ENCODE peak calls at places on chromosomes 11 and 22, in eight cellular contexts. N is neuronal stem cell, L is PC-9, Y is DND-41, R is heart left ventricle, K is HCT116, T is tibial nerve, B is IMR-90. A is an unnamed sample. For H3K9me3, the result is how much of the 10 kb centered on the place peaks cover.

GRCh38 chr11:20762112-20762511 is 92.7 kb downstream of the NELL1 start:
- DNase-seq in N (no peak), L (no peak), Y (no peak), R (no peak), K (no peak), T (no peak), B (no peak), A (no peak)

GRCh38 chr22:27825174-27825573 is 23.6 kb upstream of the MN1 start:
- DNase-seq in N (no peak), L (no peak), Y (peak), R (no peak), K (no peak), T (no peak), B (no peak), A (no peak)

GRCh38 chr22:45149671-45150070 is 14.1 kb upstream of the NUP50 start:
- DNase-seq in N (no peak), L (no peak), Y (no peak), R (no peak), K (no peak), T (no peak), B (peak), A (no peak)

GRCh38 chr11:61872935-61873565 is 18.3 kb downstream of the FADS3 start:
- DNase-seq in N (no peak), L (no peak), Y (no peak), R (no peak), K (no peak), T (no peak), B (no peak), A (no peak)

GRCh38 chr22:19648419-19648929 is 65.8 kb upstream of the SEPTIN5 start:
- DNase-seq in N (no peak), L (no peak), Y (no peak), R (no peak), K (peak), T (no peak), B (no peak), A (no peak)

GRCh38 chr11:370087-370941 is 1.0 kb downstream of the B4GALNT4 start:
- DNase-seq in N (peak), L (no peak), Y (no peak), R (no peak), K (no peak), T (no peak), B (no peak), A (no peak)

GRCh38 chr11:124762624-124763155 is 600 bp upstream of the ESAM start:
- DNase-seq in N (no peak), L (peak), Y (no peak), R (no peak), K (no peak), T (no peak), B (no peak), A (no peak)

GRCh38 chr22:23984430-23984829 is 4.5 kb downstream of the GSTT2 start:
- DNase-seq in N (peak), L (peak), Y (peak), R (no peak), K (peak), T (no peak), B (peak), A (peak)

GRCh38 chr11:457071-457760 is 7.1 kb downstream of the PTDSS2 start:
- DNase-seq in N (no peak), L (no peak), Y (no peak), R (no peak), K (no peak), T (no peak), B (no peak), A (no peak)

GRCh38 chr11:18192988-18193387 is 20.4 kb downstream of the MRGPRX4 start:
- DNase-seq in N (no peak), L (no peak), Y (no peak), R (no peak), K (no peak), T (no peak), B (no peak), A (no peak)

GRCh38 chr11:102604875-102605274 is 20.3 kb downstream of the MMP20 start:
- DNase-seq in N (no peak), L (peak), Y (no peak), R (no peak), K (no peak), T (no peak), B (no peak), A (no peak)

GRCh38 chr22:20606041-20606783 is 98.8 kb downstream of the MED15 start:
- DNase-seq in N (peak), L (peak), Y (peak), R (no peak), K (peak), T (no peak), B (peak), A (peak)

GRCh38 chr22:30290679-30291333 is 1.5 kb upstream of the CASTOR1 start:
- DNase-seq in N (peak), L (peak), Y (peak), R (peak), K (no peak), T (peak), B (peak), A (no peak)

GRCh38 chr22:39574779-39575551 is 4.4 kb downstream of the CACNA1I start:
- DNase-seq in N (no peak), L (peak), Y (no peak), R (no peak), K (peak), T (no peak), B (peak), A (no peak)

DNA sequence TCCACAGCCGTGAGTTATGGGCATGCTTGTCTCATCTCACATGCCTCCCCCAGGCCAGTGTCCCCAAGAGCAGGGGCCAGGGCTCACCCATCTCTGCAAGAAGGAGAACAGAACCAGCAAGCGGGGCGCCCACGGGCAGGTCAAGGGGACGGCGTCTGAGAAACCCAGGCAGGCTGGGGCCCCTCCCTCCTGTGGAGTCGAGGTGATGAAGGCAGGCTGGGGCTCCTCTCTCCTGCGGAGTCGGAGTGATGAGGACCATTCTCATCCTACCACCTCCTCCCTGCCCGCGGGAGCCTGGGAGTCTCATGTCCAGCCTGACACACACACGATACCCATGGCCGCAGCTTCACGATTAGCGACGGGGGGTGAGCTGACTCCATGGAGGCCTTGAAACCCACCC is 141.9 kb downstream of the CTTN start:
- DNase-seq in N (no peak), L (no peak), Y (no peak), R (no peak), K (no peak), T (no peak), B (no peak), A (no peak)
- H3K9me3 ChIP-seq in N (under half), L (under half), Y (under half), R (under half), K (under half), T (under half), B (under half), A (under half)

GRCh38 chr11:91860661-91861060 is 364.0 kb upstream of the FAT3 start:
- DNase-seq in N (no peak), L (no peak), Y (no peak), R (no peak), K (no peak), T (no peak), B (no peak), A (no peak)
- H3K9me3 ChIP-seq in N (under half), L (under half), Y (under half), R (under half), K (under half), T (under half), B (under half), A (under half)

GRCh38 chr22:47380692-47381091 is 618.2 kb downstream of the TBC1D22A start:
- DNase-seq in N (no peak), L (no peak), Y (no peak), R (peak), K (no peak), T (no peak), B (no peak), A (no peak)
- H3K9me3 ChIP-seq in N (under half), L (under half), Y (under half), R (under half), K (under half), T (under half), B (under half), A (under half)

DNA sequence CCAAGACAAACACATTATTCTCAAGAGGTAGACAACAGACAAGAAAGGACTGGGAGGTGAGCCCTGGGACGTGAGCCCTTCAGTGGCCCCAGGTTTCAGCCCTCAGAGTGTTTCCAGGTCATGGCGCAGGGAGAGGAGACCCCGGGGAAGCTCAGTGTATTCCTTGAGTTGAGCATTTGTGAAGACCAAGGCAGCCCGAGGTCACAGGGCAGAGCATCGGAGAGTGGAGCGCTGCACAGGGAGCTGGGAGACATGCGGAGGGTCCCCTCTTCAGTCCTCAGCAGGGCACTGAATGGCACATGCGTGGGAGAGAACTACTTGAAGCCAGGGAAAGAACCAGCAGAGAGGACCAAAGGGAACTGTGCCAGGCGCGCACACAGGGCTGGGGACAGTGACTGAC is 11.7 kb downstream of the KRTAP5-6 start:
- DNase-seq in N (no peak), L (no peak), Y (no peak), R (no peak), K (no peak), T (no peak), B (no peak), A (no peak)
- H3K9me3 ChIP-seq in N (under half), L (under half), Y (under half), R (under half), K (under half), T (under half), B (under half), A (under half)

GRCh38 chr11:35990816-35991215 is 47.0 kb downstream of the LDLRAD3 start:
- DNase-seq in N (no peak), L (no peak), Y (no peak), R (no peak), K (no peak), T (no peak), B (no peak), A (no peak)
- H3K9me3 ChIP-seq in N (under half), L (under half), Y (under half), R (under half), K (under half), T (under half), B (under half), A (under half)

DNA sequence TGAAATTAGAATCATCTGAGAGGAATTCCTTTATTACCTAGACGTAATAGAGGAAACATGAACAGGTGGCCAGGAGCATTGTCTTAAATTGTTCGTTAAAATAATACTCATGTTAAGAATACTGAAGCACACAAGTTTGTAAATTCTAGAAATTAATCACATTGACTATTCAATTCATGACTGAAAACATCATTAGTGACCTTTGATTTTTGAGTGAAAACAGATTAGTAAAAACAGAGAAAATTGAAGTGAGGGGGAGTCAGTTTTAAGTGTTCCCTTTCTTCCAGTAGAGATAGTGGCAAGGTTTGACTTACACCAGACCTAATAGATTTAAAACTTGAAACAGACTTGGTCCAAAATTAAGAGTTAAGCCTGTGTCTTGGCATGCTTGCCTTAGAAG is 1.4 kb downstream of the ZFP91 start:
- DNase-seq in N (no peak), L (no peak), Y (no peak), R (no peak), K (no peak), T (no peak), B (no peak), A (no peak)
- H3K9me3 ChIP-seq in N (under half), L (under half), Y (under half), R (under half), K (under half), T (under half), B (under half), A (under half)

GRCh38 chr22:47199949-47200272 is 437.5 kb downstream of the TBC1D22A start:
- DNase-seq in N (no peak), L (no peak), Y (no peak), R (no peak), K (no peak), T (no peak), B (no peak), A (no peak)

GRCh38 chr22:47202819-47203553 is 440.5 kb downstream of the TBC1D22A start:
- DNase-seq in N (no peak), L (no peak), Y (no peak), R (no peak), K (no peak), T (no peak), B (no peak), A (no peak)

GRCh38 chr22:47201996-47202818 is 439.8 kb downstream of the TBC1D22A start:
- DNase-seq in N (no peak), L (no peak), Y (no peak), R (no peak), K (no peak), T (no peak), B (no peak), A (no peak)

GRCh38 chr22:47200273-47201051 is 438.0 kb downstream of the TBC1D22A start:
- DNase-seq in N (no peak), L (no peak), Y (no peak), R (no peak), K (no peak), T (no peak), B (no peak), A (no peak)

GRCh38 chr22:47201186-47201995 is 438.9 kb downstream of the TBC1D22A start:
- DNase-seq in N (no peak), L (no peak), Y (no peak), R (no peak), K (no peak), T (no peak), B (no peak), A (no peak)
- H3K9me3 ChIP-seq in N (under half), L (under half), Y (under half), R (under half), K (under half), T (under half), B (under half), A (under half)

DNA sequence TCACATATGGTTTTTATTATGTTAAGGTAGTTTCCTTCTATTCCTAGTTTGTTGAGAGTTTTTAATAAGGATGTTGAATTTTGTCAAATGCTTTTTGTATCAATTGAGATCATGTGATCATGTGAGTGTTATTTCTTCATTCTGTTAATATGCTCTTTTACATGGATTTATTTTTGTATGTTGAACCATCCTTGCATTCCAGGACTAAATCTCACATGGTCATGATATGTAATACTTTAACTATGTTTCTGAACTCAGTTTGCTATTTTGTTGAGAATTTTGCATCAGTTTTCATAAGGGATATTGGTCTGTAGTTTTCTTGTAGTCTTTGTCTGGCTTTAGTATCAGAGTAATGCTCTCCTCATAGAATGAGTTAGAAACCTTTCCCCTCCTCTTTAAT is 43.2 kb downstream of the KCNQ1 start:
- DNase-seq in N (no peak), L (no peak), Y (no peak), R (no peak), K (no peak), T (no peak), B (no peak), A (no peak)
- H3K9me3 ChIP-seq in N (under half), L (under half), Y (under half), R (under half), K (under half), T (under half), B (under half), A (under half)